ENCODE peak calls at places on chromosome 10, in eight cellular contexts. O is T-cell; V is stimulated activated naive CD4-positive, alpha-beta T cell; P is GDM1; F is H7; N is SW480; L is GM23338; S is GM12865. C is an unnamed sample.

GRCh38 chr10:116848032-116848911 is 1.0 kb upstream of the ENO4 start:
- DNase-seq in O (no peak), S (peak; percentile 72), P (no peak), N (no peak), F (no peak), L (peak; percentile 27), V (no peak), C (no peak)

GRCh38 chr10:53222806-53223205 is 450.2 kb upstream of the MBL2 start:
- DNase-seq in F (no peak), P (no peak), O (no peak), S (no peak), N (no peak), V (no peak), L (no peak), C (no peak)

GRCh38 chr10:91051834-91052233 is 130.9 kb upstream of the ANKRD1 start:
- DNase-seq in O (no peak), F (no peak), S (no peak), P (no peak), V (no peak), L (no peak), N (no peak), C (no peak)

GRCh38 chr10:76150886-76151288 is 719.5 kb downstream of the LRMDA start:
- DNase-seq in L (no peak), V (no peak), S (no peak), O (no peak), P (no peak), F (peak; percentile 3), N (no peak), C (no peak)

GRCh38 chr10:6170638-6171037 is 32.1 kb upstream of the PFKFB3 start:
- DNase-seq in S (no peak), O (no peak), V (no peak), L (no peak), P (no peak), F (peak; percentile 2), N (no peak), C (no peak)

GRCh38 chr10:76397210-76397881 is 965.9 kb downstream of the LRMDA start:
- DNase-seq in L (no peak), O (no peak), S (no peak), P (no peak), V (no peak), F (no peak), N (no peak), C (no peak)

GRCh38 chr10:7563368-7563767 is 103.4 kb downstream of the ITIH5 start:
- DNase-seq in F (no peak), S (no peak), L (no peak), P (no peak), O (no peak), N (no peak), V (no peak), C (no peak)

GRCh38 chr10:44978570-44979280 is at the start of gene DEPP1:
- DNase-seq in P (peak; percentile 56), S (peak; percentile 75), L (peak; percentile 93), N (peak; percentile 81), F (peak; percentile 88), O (no peak), V (no peak), C (no peak)

GRCh38 chr10:52287853-52288252 is 26.2 kb upstream of the DKK1 start:
- DNase-seq in L (no peak), V (no peak), F (no peak), P (no peak), S (no peak), N (no peak), O (no peak), C (no peak)

GRCh38 chr10:3895045-3895609 is 110.1 kb upstream of the KLF6 start:
- DNase-seq in V (no peak), L (no peak), P (no peak), S (no peak), N (no peak), F (no peak), O (no peak), C (no peak)

GRCh38 chr10:110434477-110435096 is 63.1 kb upstream of the DUSP5 start:
- DNase-seq in F (no peak), S (no peak), P (no peak), V (no peak), N (no peak), O (no peak), L (no peak), C (no peak)

GRCh38 chr10:11180228-11180627 is 162.6 kb downstream of the CELF2 start:
- DNase-seq in F (no peak), P (peak; percentile 43), L (no peak), S (peak; percentile 82), N (no peak), O (peak; percentile 50), V (peak; percentile 61), C (peak; percentile 60)

GRCh38 chr10:15084502-15084922 is 4.1 kb downstream of the ACBD7 start:
- DNase-seq in V (peak; percentile 38), L (peak; percentile 92), N (peak; percentile 83), P (no peak), O (no peak), F (peak; percentile 60), S (peak; percentile 18), C (no peak)

GRCh38 chr10:10017716-10018115 is 1000.0 kb upstream of the CELF2 start:
- DNase-seq in P (no peak), F (no peak), L (no peak), V (no peak), N (no peak), S (no peak), O (no peak), C (no peak)

GRCh38 chr10:35606423-35606822 is 1.3 kb downstream of the GJD4 start:
- DNase-seq in L (no peak), V (no peak), O (no peak), F (no peak), S (no peak), P (no peak), N (no peak), C (no peak)

GRCh38 chr10:132334883-132335188 is 2.8 kb downstream of the LRRC27 start:
- DNase-seq in P (no peak), L (no peak), S (no peak), V (no peak), N (no peak), F (no peak), O (no peak), C (no peak)

GRCh38 chr10:112896273-112896672 is 53.8 kb upstream of the TCF7L2 start:
- DNase-seq in L (no peak), O (no peak), N (no peak), P (no peak), S (no peak), V (no peak), F (no peak), C (no peak)

C was measured in effector memory CD8-positive, alpha-beta T cell.